ENCODE peak calls at places on chromosomes 6 and 20, in eight cellular contexts. U, W, S, B, R, H, N and I are unnamed samples.

GRCh38 chr6:47117314-47117713 is 75.2 kb upstream of the ADGRF1 start:
- DNase-seq in W (no peak), R (no peak), B (no peak), U (no peak), N (no peak), S (no peak), H (no peak), I (no peak)

GRCh38 chr6:42197574-42198362 is 3.0 kb upstream of the GUCA1B start:
- DNase-seq in N (peak; percentile 57), U (peak; percentile 42), B (peak; percentile 25), S (peak; percentile 88), H (peak; percentile 72), R (no peak), W (no peak), I (peak; percentile 66)

GRCh38 chr6:143701343-143702234 is 23.8 kb downstream of the PHACTR2 start:
- DNase-seq in H (no peak), S (no peak), W (no peak), B (no peak), R (no peak), N (no peak), U (no peak), I (no peak)

GRCh38 chr6:3773696-3774298 is 22.3 kb upstream of the PXDC1 start:
- DNase-seq in B (no peak), N (no peak), U (peak; percentile 47), H (no peak), R (peak; percentile 42), S (no peak), W (no peak), I (no peak)

GRCh38 chr6:156013155-156013554 is 557.5 kb upstream of the NOX3 start:
- DNase-seq in H (no peak), N (no peak), U (peak; percentile 1), W (no peak), S (no peak), B (no peak), R (no peak), I (no peak)

GRCh38 chr6:20426177-20427082 is 24.8 kb downstream of the E2F3 start:
- DNase-seq in W (no peak), S (no peak), B (no peak), H (no peak), R (no peak), U (no peak), N (no peak), I (no peak)

GRCh38 chr6:71299541-71300470 is 11.2 kb downstream of the OGFRL1 start:
- DNase-seq in S (no peak), N (no peak), W (no peak), H (no peak), R (no peak), U (peak; percentile 87), B (no peak), I (no peak)

GRCh38 chr6:147287869-147288271 is 83.7 kb downstream of the STXBP5 start:
- DNase-seq in R (no peak), U (peak; percentile 73), W (no peak), N (no peak), H (peak; percentile 40), S (no peak), B (no peak), I (peak; percentile 11)

GRCh38 chr6:117477988-117478852 is 4.3 kb upstream of the DCBLD1 start:
- DNase-seq in U (peak; percentile 33), N (no peak), B (no peak), W (no peak), S (peak; percentile 34), H (no peak), R (no peak), I (no peak)

GRCh38 chr6:2542858-2543218 is 207.9 kb downstream of the MYLK4 start:
- DNase-seq in H (peak; percentile 2), W (no peak), U (peak; percentile 85), R (no peak), B (no peak), N (no peak), S (no peak), I (peak; percentile 55)

GRCh38 chr6:106558364-106558763 is 70.9 kb downstream of the RTN4IP1 start:
- DNase-seq in N (no peak), R (no peak), U (no peak), H (no peak), W (no peak), B (no peak), S (no peak), I (no peak)

GRCh38 chr6:106553440-106553839 is 75.9 kb downstream of the RTN4IP1 start:
- DNase-seq in U (peak; percentile 69), S (no peak), N (no peak), R (no peak), W (no peak), B (no peak), H (no peak), I (no peak)

GRCh38 chr6:106555767-106556166 is 73.5 kb downstream of the RTN4IP1 start:
- DNase-seq in R (no peak), U (peak; percentile 79), W (no peak), S (no peak), H (no peak), B (no peak), N (no peak), I (no peak)

GRCh38 chr6:106557837-106558236 is 71.5 kb downstream of the RTN4IP1 start:
- DNase-seq in N (no peak), R (no peak), W (no peak), S (no peak), H (no peak), B (no peak), U (peak; percentile 39), I (no peak)

GRCh38 chr6:106556368-106556960 is 72.8 kb downstream of the RTN4IP1 start:
- DNase-seq in W (no peak), R (no peak), N (no peak), H (peak; percentile 52), S (no peak), U (no peak), B (no peak), I (no peak)
- TF ChIP-seq CTCF in W (no peak), R (peak; percentile 25), N (peak; percentile 47), H (peak; percentile 79), S (no peak), U (no peak), B (no peak), I (peak; percentile 41)

GRCh38 chr6:138520463-138520862 is 21.2 kb upstream of the NHSL1 start:
- DNase-seq in U (peak; percentile 37), S (no peak), N (no peak), B (no peak), R (no peak), H (peak; percentile 52), W (no peak), I (no peak)

GRCh38 chr6:138523347-138524210 is 24.3 kb upstream of the NHSL1 start:
- DNase-seq in R (no peak), S (no peak), W (no peak), H (no peak), B (no peak), U (peak; percentile 61), N (no peak), I (no peak)

GRCh38 chr6:138522611-138523010 is 23.3 kb upstream of the NHSL1 start:
- DNase-seq in B (no peak), U (no peak), N (no peak), H (no peak), S (no peak), R (no peak), W (no peak), I (no peak)

GRCh38 chr6:138524526-138524925 is 25.2 kb upstream of the NHSL1 start:
- DNase-seq in H (no peak), N (no peak), U (no peak), R (no peak), S (no peak), W (no peak), B (no peak), I (no peak)

DNA sequence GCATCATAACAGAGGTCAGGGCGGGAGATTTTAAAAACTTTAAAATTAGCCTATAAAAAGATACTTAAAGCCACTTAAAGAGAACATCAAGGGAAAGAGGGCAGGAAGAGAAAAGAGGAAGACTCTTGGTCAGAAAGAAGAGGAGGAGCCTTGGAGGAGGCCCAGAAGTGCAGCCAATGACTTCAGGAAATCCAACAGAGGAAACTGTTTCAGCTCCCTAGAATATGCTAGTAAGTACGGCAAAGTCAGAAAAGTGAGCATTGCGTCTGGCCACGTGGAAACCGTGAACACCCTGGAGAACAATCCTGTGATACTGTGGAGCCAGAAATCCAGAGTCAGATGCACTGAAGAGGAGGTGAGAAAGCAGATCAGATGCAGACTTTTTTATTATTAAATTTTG is 22.5 kb upstream of the NHSL1 start:
- DNase-seq in S (no peak), R (no peak), U (no peak), B (no peak), W (no peak), N (no peak), H (no peak), I (no peak)
- TF ChIP-seq CTCF in S (no peak), R (no peak), U (no peak), B (no peak), W (no peak), N (no peak), H (no peak), I (no peak)

GRCh38 chr20:19688031-19688806 is 69.8 kb upstream of the RIN2 start:
- DNase-seq in U (peak; percentile 92), R (peak; percentile 63), N (peak; percentile 61), S (peak; percentile 68), W (peak; percentile 21), H (peak; percentile 97), B (peak; percentile 54), I (peak; percentile 89)
- TF ChIP-seq CTCF in U (peak; percentile 72), R (peak; percentile 73), N (peak; percentile 88), S (peak; percentile 74), W (peak; percentile 63), H (peak; percentile 88), B (peak; percentile 67), I (peak; percentile 91)

DNA sequence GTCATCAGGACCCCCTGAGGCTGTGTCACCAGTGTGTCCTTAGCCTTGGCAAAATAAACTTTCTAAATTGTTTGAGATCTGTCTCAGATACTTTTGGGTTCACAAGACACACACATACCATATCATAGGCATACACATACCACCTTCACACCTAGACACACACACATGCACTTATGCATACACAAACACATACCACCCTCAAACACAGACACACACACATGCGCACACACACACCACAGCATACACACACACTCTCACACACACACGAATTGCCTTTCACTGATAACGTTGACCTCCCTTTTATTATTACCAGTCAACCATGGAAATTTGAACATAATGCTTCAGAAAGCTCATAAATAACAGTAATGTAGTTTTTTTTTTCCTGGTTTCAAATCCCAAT is 108.6 kb upstream of the MYLIP start:
- DNase-seq in U (no peak), S (no peak), N (no peak), H (no peak), B (no peak), W (no peak), R (no peak), I (no peak)
- TF ChIP-seq CTCF in U (no peak), S (no peak), N (no peak), H (no peak), B (no peak), W (no peak), R (no peak), I (no peak)